ENCODE peak calls at places on chromosome 2, in ten cellular contexts. C is K562, Z is AG09319, G is neural crest cell, I is body of pancreas, J is upper lobe of right lung, T is transverse colon, S is tibial nerve, E is pancreas, B is fibroblast of lung. Y is an unnamed sample.

GRCh38 chr2:203728321-203728720 is 21.9 kb downstream of the CD28 start:
- DNase-seq in G (no peak), E (no peak), Z (no peak), S (no peak), C (no peak), I (no peak), B (no peak), J (no peak), T (no peak), Y (no peak)

GRCh38 chr2:172833898-172834297 is 98.3 kb downstream of the RAPGEF4 start:
- DNase-seq in J (no peak), I (no peak), C (no peak), Z (no peak), E (no peak), S (no peak), G (no peak), T (no peak), B (peak; percentile 73), Y (no peak)

GRCh38 chr2:38682008-38682575 is 16.2 kb downstream of the GALM start:
- DNase-seq in I (no peak), C (no peak), B (no peak), S (no peak), J (no peak), Z (no peak), T (no peak), G (no peak), E (no peak), Y (no peak)

GRCh38 chr2:240640939-240641338 is 15.7 kb downstream of the GPR35 start:
- DNase-seq in Z (no peak), G (peak; percentile 60), I (peak; percentile 56), B (peak; percentile 12), S (no peak), E (peak; percentile 92), C (peak; percentile 37), J (peak; percentile 72), T (peak; percentile 54), Y (peak; percentile 86)

GRCh38 chr2:36951574-36951973 is 14.8 kb downstream of the STRN start:
- DNase-seq in B (peak; percentile 31), G (no peak), I (no peak), Z (no peak), T (no peak), E (no peak), S (no peak), C (no peak), J (no peak), Y (no peak)

GRCh38 chr2:27184115-27184514 is 27.7 kb upstream of the ATRAID start:
- DNase-seq in T (no peak), S (peak; percentile 60), E (no peak), C (no peak), J (no peak), Z (no peak), B (peak; percentile 43), I (no peak), G (no peak), Y (no peak)

GRCh38 chr2:202015471-202015870 is 18.2 kb upstream of the FZD7 start:
- DNase-seq in Z (no peak), C (peak; percentile 13), T (no peak), J (no peak), S (no peak), E (no peak), G (no peak), B (no peak), I (no peak), Y (no peak)

GRCh38 chr2:86062043-86062442 is 43.6 kb downstream of the POLR1A start:
- DNase-seq in C (no peak), T (no peak), S (no peak), E (no peak), I (no peak), G (no peak), J (no peak), B (peak; percentile 74), Z (no peak), Y (no peak)

GRCh38 chr2:28233070-28233718 is 159.5 kb upstream of the FOSL2 start:
- DNase-seq in Z (no peak), E (no peak), G (no peak), S (no peak), B (peak; percentile 56), T (no peak), C (no peak), J (no peak), I (peak; percentile 16), Y (no peak)

GRCh38 chr2:119158563-119159347 is at the start of gene C1QL2:
- DNase-seq in E (no peak), S (no peak), T (no peak), J (no peak), G (peak; percentile 18), I (no peak), C (no peak), B (no peak), Z (no peak), Y (no peak)

GRCh38 chr2:128198666-128199065 is 107.7 kb downstream of the UGGT1 start:
- DNase-seq in T (no peak), Z (no peak), I (no peak), J (no peak), E (no peak), S (no peak), G (no peak), B (peak; percentile 30), C (no peak), Y (no peak)

GRCh38 chr2:43293744-43294695 is 67.6 kb upstream of the ZFP36L2 start:
- DNase-seq in I (peak; percentile 76), Z (peak; percentile 94), E (no peak), G (no peak), S (peak; percentile 79), C (peak; percentile 80), T (no peak), B (peak; percentile 100), J (no peak), Y (no peak)

GRCh38 chr2:6968319-6969100 is 51.3 kb downstream of the RNF144A start:
- DNase-seq in E (no peak), I (no peak), B (no peak), G (no peak), S (no peak), C (no peak), J (no peak), T (no peak), Z (no peak), Y (no peak)

GRCh38 chr2:205879362-205879761 is 197.1 kb downstream of the NRP2 start:
- DNase-seq in Z (no peak), E (no peak), T (no peak), J (no peak), G (no peak), S (no peak), I (no peak), B (no peak), C (no peak), Y (no peak)

GRCh38 chr2:181426687-181427086 is 30.5 kb upstream of the ITGA4 start:
- DNase-seq in B (no peak), G (no peak), E (no peak), J (no peak), S (no peak), C (no peak), I (no peak), Z (no peak), T (no peak), Y (no peak)

GRCh38 chr2:181431674-181432073 is 25.5 kb upstream of the ITGA4 start:
- DNase-seq in I (no peak), B (no peak), T (no peak), J (no peak), G (no peak), Z (no peak), S (no peak), E (no peak), C (no peak), Y (no peak)

DNA sequence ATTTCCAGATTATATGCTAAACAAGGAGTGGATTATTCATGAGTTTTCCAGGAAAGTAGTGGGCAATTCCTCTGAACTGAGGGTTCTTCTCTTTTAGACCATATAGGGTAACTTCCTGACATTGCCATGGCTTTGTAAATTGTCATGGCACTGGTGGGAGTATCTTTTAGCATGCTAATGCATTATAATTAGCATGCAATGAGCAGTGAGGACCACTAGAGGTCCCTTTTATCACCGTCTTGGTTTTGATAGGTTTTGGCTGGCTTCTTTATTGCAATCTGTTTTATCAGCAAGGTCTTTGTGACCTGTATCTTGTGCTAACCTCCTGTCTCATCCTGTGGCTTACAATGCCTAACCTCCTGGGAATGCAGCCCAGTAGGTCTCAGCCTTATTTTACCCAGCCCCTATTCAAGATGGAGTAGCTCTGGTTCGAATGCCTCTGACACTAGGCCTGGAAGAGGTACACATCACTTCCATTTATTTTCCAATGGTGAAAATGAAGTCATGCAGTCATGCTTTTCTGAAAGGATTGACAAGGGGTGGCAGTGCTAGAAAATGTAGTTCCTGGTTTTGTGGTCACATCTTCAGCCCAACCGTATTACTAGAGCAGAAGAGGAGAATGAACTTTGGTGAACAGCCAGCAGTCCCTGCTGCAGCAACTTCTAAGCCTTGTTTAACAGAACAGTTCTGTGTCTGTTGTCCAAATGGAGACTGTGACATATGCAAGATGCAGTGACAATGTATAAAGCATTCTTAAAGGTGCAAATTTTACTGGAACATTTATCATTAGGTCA is 26.6 kb upstream of the ITGA4 start:
- DNase-seq in C (no peak), Z (no peak), G (no peak), E (no peak), T (no peak), I (peak; percentile 8), J (no peak), B (peak; percentile 13), S (no peak), Y (no peak)
- TF ChIP-seq CTCF in C (no peak), Z (peak; percentile 23), G (peak; percentile 52), E (no peak), T (peak; percentile 13), I (no peak), J (peak; percentile 45), B (peak; percentile 42), S (peak; percentile 13), Y (peak; percentile 60)

GRCh38 chr2:31263636-31264190 is 29.8 kb downstream of the EHD3 start:
- DNase-seq in B (no peak), E (no peak), G (no peak), T (no peak), S (no peak), C (no peak), J (no peak), Z (no peak), I (no peak), Y (no peak)
- TF ChIP-seq CTCF in B (no peak), E (no peak), G (no peak), T (no peak), S (peak; percentile 8), C (no peak), J (no peak), Z (no peak), I (no peak), Y (peak; percentile 7)

DNA sequence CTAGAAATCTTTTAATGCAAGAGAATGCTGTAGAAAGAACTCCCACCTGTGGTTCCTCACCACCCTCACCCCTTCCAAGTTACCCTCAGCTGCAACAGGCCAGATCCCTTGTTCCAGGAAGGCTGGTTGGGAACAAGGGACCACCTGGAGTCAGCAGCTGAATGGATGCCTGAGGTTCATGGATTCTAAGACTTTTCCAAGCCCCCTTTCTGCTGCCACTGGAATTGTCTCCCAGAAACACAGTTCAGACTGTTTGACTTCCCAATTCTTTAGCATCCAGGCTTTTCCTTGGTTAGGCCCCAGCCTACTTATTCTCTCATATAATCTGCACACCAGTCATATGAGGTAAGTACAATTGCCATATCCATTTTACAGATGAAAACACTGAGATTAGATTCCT is 8.0 kb upstream of the ADCY3 start:
- DNase-seq in T (no peak), Z (no peak), I (no peak), B (no peak), J (no peak), G (no peak), E (no peak), S (no peak), C (no peak), Y (no peak)
- TF ChIP-seq CTCF in T (no peak), Z (no peak), I (no peak), B (no peak), J (no peak), G (no peak), E (no peak), S (no peak), C (no peak), Y (no peak)

GRCh38 chr2:198054299-198054698 is 249.9 kb downstream of the PLCL1 start:
- DNase-seq in T (peak; percentile 13), J (no peak), S (no peak), G (no peak), I (peak; percentile 18), B (peak; percentile 52), C (peak; percentile 58), E (no peak), Z (peak; percentile 7), Y (no peak)
- TF ChIP-seq CTCF in T (peak; percentile 19), J (peak; percentile 47), S (peak; percentile 17), G (peak; percentile 50), I (peak; percentile 22), B (peak; percentile 54), C (peak; percentile 59), E (no peak), Z (peak; percentile 66), Y (peak; percentile 67)